ENCODE peak calls at places on chromosomes 11 and 22, in seven cellular contexts. X is progenitor cell of endocrine pancreas, F is fibroblast of pulmonary artery, W is stomach, R is ovary, O is fibroblast of mammary gland, Q is right atrium auricular region. V is an unnamed sample.

GRCh38 chr11:64347171-64347867 is 7.3 kb downstream of the CCDC88B start:
- DNase-seq in X (no peak), F (no peak), W (no peak), R (no peak), O (no peak), Q (no peak), V (no peak)

GRCh38 chr11:111220716-111221115 is 24.8 kb upstream of the POU2AF2 start:
- DNase-seq in X (no peak), F (no peak), W (no peak), R (no peak), O (no peak), Q (no peak), V (no peak)

GRCh38 chr11:29518389-29519174 is 498.2 kb downstream of the KCNA4 start:
- DNase-seq in X (no peak), F (peak), W (no peak), R (no peak), O (no peak), Q (no peak), V (no peak)

GRCh38 chr22:33923033-33923432 is 2.8 kb upstream of the LARGE1 start:
- DNase-seq in X (no peak), F (peak), W (no peak), R (no peak), O (no peak), Q (no peak), V (no peak)

GRCh38 chr11:15824060-15824459 is 532.3 kb downstream of the SOX6 start:
- DNase-seq in X (no peak), F (no peak), W (no peak), R (no peak), O (no peak), Q (no peak), V (no peak)

GRCh38 chr11:83819936-83820549 is 533.9 kb upstream of the CCDC90B start:
- DNase-seq in X (no peak), F (peak), W (no peak), R (no peak), O (peak), Q (no peak), V (no peak)

GRCh38 chr11:101126551-101127347 is 2.9 kb downstream of the PGR start:
- DNase-seq in X (no peak), F (peak), W (no peak), R (peak), O (peak), Q (peak), V (no peak)

GRCh38 chr22:40602231-40602630 is 34.3 kb downstream of the MRTFA start:
- DNase-seq in X (no peak), F (peak), W (no peak), R (no peak), O (peak), Q (no peak), V (no peak)

GRCh38 chr11:130478881-130479280 is 30.4 kb downstream of the ADAMTS15 start:
- DNase-seq in X (no peak), F (peak), W (no peak), R (no peak), O (peak), Q (no peak), V (no peak)

GRCh38 chr22:29703595-29704195 is 16.1 kb upstream of the CABP7 start:
- DNase-seq in X (no peak), F (no peak), W (no peak), R (no peak), O (no peak), Q (no peak), V (no peak)

GRCh38 chr11:824292-824880 is 3.3 kb upstream of the CRACR2B start:
- DNase-seq in X (no peak), F (no peak), W (peak), R (no peak), O (no peak), Q (no peak), V (no peak)

GRCh38 chr11:119361056-119361787 is 14.7 kb upstream of the MFRP start:
- DNase-seq in X (no peak), F (peak), W (no peak), R (peak), O (peak), Q (no peak), V (no peak)

GRCh38 chr11:116471608-116472007 is 301.2 kb downstream of the BUD13 start:
- DNase-seq in X (no peak), F (peak), W (no peak), R (no peak), O (peak), Q (no peak), V (no peak)

GRCh38 chr11:128711136-128711535 is 17.3 kb downstream of the FLI1 start:
- DNase-seq in X (no peak), F (peak), W (no peak), R (no peak), O (peak), Q (no peak), V (no peak)

GRCh38 chr11:17526931-17527660 is 17.1 kb downstream of the USH1C start:
- DNase-seq in X (no peak), F (no peak), W (no peak), R (no peak), O (no peak), Q (no peak), V (no peak)

GRCh38 chr11:31790649-31791048 is 20.5 kb downstream of the PAX6 start:
- DNase-seq in X (no peak), F (no peak), W (no peak), R (no peak), O (no peak), Q (no peak), V (no peak)

GRCh38 chr11:82701847-82702520 is 31.7 kb downstream of the FAM181B start:
- DNase-seq in X (peak), F (peak), W (no peak), R (no peak), O (peak), Q (no peak), V (no peak)
- TF ChIP-seq CTCF in X (peak), F (peak), W (peak), R (no peak), O (peak), Q (no peak), V (no peak)

GRCh38 chr11:61131998-61132555 is 29.1 kb downstream of the VPS37C start:
- DNase-seq in X (no peak), F (no peak), W (no peak), R (no peak), O (no peak), Q (no peak), V (no peak)
- TF ChIP-seq CTCF in X (no peak), F (no peak), W (no peak), R (no peak), O (no peak), Q (no peak), V (no peak)

DNA sequence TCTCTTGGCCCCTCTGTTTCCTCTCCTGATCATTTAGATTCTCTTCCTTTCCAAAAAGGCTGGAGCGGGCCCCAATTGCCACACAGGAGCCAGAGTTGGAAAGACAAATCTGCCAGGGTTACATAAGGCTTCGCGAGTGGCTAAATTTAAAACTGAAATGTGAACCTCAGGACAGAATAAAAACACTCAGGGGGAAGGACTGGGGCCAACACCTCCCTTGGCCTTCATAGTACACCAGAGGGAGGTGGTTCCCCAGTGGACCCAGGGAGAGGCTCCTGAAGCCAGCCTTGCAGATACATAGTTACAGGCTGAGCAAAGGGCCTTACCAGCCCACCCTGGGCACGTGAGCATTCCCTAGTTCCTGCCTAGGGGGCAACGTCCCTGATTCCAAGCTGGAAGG is 150.1 kb downstream of the MN1 start:
- DNase-seq in X (no peak), F (no peak), W (no peak), R (peak), O (no peak), Q (no peak), V (no peak)
- TF ChIP-seq CTCF in X (no peak), F (no peak), W (no peak), R (no peak), O (no peak), Q (no peak), V (no peak)

DNA sequence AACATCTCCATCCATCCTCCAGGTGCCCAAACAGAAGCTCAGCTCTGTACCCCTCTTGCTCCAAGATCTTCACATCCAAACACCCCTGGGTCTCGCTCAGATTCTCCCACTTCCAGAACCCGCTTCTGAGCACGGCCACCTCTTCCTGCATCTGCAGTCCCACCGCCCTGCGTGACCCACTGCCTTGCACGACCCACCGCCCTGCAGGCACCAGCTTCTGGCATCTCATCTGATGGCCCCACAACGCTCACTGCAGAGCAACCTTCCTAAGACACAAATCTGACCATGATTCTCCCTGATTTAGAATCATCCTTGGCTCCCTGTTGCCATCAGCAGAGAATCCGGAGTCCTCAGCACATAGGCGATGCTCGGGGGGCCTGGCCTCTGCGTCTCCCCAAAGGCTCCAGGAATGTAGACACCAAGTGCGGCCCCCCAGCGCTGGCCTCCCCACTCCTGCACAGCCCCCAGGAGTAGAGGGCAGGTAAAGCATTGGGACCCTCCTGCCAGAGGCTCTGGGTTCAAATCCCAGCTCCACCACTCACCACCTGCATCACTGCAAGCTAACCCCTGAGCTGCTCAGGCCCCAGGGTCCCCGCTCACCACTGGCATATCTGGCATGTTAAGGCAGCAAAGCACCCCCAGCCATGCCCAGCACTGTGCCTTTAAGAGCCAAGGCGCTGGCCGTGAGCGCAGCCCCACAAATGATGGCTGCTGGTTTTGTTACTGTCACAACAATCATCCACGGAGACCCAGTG is 459.3 kb downstream of the BRD1 start:
- DNase-seq in X (no peak), F (no peak), W (peak), R (no peak), O (no peak), Q (peak), V (no peak)
- TF ChIP-seq CTCF in X (no peak), F (no peak), W (no peak), R (no peak), O (no peak), Q (no peak), V (no peak)

GRCh38 chr11:104876838-104877500 is 21.3 kb downstream of the CASP12 start:
- DNase-seq in X (no peak), F (no peak), W (no peak), R (no peak), O (no peak), Q (no peak), V (no peak)

GRCh38 chr11:104872393-104872792 is 25.9 kb downstream of the CASP12 start:
- DNase-seq in X (no peak), F (no peak), W (no peak), R (no peak), O (no peak), Q (no peak), V (no peak)

GRCh38 chr11:104876324-104876723 is 21.9 kb downstream of the CASP12 start:
- DNase-seq in X (no peak), F (no peak), W (no peak), R (no peak), O (no peak), Q (no peak), V (no peak)

GRCh38 chr11:104870910-104871309 is 27.4 kb downstream of the CASP12 start:
- DNase-seq in X (no peak), F (peak), W (no peak), R (no peak), O (no peak), Q (no peak), V (no peak)

GRCh38 chr11:104873252-104873651 is 25.0 kb downstream of the CASP12 start:
- DNase-seq in X (no peak), F (no peak), W (no peak), R (no peak), O (no peak), Q (no peak), V (no peak)
- TF ChIP-seq CTCF in X (no peak), F (no peak), W (no peak), R (no peak), O (peak), Q (no peak), V (no peak)

DNA sequence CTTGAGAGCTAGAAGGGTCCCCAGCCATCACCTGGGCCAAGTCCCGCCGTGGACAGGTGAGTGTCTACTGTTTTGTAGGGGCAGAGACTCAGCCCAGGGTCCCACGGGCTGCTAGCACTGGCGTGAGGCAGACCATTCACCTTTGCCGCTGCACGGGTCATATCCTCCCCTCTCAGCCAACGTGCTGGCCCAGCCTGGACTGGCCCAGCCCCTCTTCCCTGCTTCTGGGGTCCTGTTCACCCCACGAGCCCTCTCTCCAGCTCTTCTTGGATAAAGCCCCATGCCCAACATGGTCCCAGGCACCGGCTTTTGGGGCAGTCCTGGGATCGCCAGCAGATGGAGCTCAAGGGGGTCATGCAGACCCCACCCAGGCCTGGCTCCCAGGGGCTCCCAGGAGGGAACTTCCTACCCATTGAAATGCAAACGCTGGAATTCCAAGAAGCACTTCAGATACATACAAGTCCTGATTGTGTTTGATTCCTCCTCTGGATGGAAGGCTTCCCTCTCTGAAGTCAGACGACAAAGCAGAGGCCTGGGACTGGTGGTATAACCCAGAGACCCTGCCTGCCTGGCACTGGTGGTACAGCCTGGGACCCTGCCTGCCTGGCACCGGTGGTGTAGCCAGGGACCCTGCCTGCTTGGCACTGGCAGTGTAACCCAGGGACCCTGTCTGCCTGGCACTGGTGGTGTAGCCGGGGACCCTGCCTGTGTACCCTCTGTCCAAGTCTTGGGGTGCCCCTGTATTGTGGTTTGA is 8.9 kb upstream of the SEPTIN5 start:
- DNase-seq in X (no peak), F (no peak), W (no peak), R (no peak), O (no peak), Q (no peak), V (no peak)
- TF ChIP-seq CTCF in X (peak), F (peak), W (no peak), R (no peak), O (no peak), Q (no peak), V (no peak)

GRCh38 chr11:57667715-57668466 is at the start of gene ZDHHC5:
- DNase-seq in X (peak), F (peak), W (peak), R (peak), O (peak), Q (peak), V (peak)
- TF ChIP-seq CTCF in X (peak), F (no peak), W (peak), R (peak), O (no peak), Q (peak), V (peak)

GRCh38 chr11:23554002-23554401 is 693.7 kb upstream of the CCDC179 start:
- DNase-seq in X (no peak), F (no peak), W (no peak), R (no peak), O (peak), Q (no peak), V (no peak)
- TF ChIP-seq CTCF in X (no peak), F (no peak), W (no peak), R (no peak), O (peak), Q (no peak), V (no peak)

V was measured in natural killer cell.